ENCODE peak calls at places on chromosome 11, in five cellular contexts. D is heart left ventricle, F is K562, B is Peyer's patch, O is uterus. P is an unnamed sample.

GRCh38 chr11:36118084-36118483 is 171.1 kb downstream of the COMMD9 start:
- DNase-seq in D (no peak), F (no peak), B (no peak), O (no peak), P (no peak)

GRCh38 chr11:59918987-59919589 is 19.1 kb upstream of the OOSP1 start:
- DNase-seq in D (no peak), F (peak; percentile 37), B (no peak), O (no peak), P (no peak)

GRCh38 chr11:119696378-119697157 is 32.4 kb downstream of the NECTIN1 start:
- DNase-seq in D (no peak), F (peak; percentile 21), B (peak; percentile 68), O (no peak), P (no peak)

GRCh38 chr11:76086713-76087635 is 119.3 kb downstream of the WNT11 start:
- DNase-seq in D (no peak), F (no peak), B (no peak), O (no peak), P (peak; percentile 7)

GRCh38 chr11:63761870-63762661 is 6.5 kb downstream of the ZFTA start:
- DNase-seq in D (peak; percentile 31), F (no peak), B (no peak), O (peak; percentile 34), P (peak; percentile 50)

GRCh38 chr11:119573858-119574257 is 150.9 kb upstream of the THY1 start:
- DNase-seq in D (no peak), F (no peak), B (no peak), O (no peak), P (no peak)

GRCh38 chr11:45859661-45860140 is 12.4 kb downstream of the CRY2 start:
- DNase-seq in D (peak; percentile 95), F (no peak), B (peak; percentile 95), O (peak; percentile 96), P (peak; percentile 88)

GRCh38 chr11:43837879-43838278 is 42.8 kb upstream of the ALKBH3 start:
- DNase-seq in D (no peak), F (no peak), B (no peak), O (no peak), P (no peak)

GRCh38 chr11:41449483-41450050 is 9.9 kb downstream of the LRRC4C start:
- DNase-seq in D (no peak), F (no peak), B (no peak), O (no peak), P (no peak)

GRCh38 chr11:119087747-119088241 is 3.1 kb downstream of the HMBS start:
- DNase-seq in D (no peak), F (peak; percentile 88), B (no peak), O (no peak), P (no peak)

GRCh38 chr11:64130618-64131017 is 35.3 kb downstream of the MACROD1 start:
- DNase-seq in D (no peak), F (no peak), B (no peak), O (no peak), P (no peak)

GRCh38 chr11:60706931-60707330 is 7.5 kb downstream of the MS4A8 start:
- DNase-seq in D (no peak), F (no peak), B (no peak), O (no peak), P (no peak)

GRCh38 chr11:61552108-61552635 is 28.7 kb downstream of the SYT7 start:
- DNase-seq in D (peak; percentile 62), F (no peak), B (no peak), O (no peak), P (peak; percentile 52)

GRCh38 chr11:94002226-94002625 is 18.9 kb upstream of the HEPHL1 start:
- DNase-seq in D (no peak), F (no peak), B (no peak), O (no peak), P (no peak)

GRCh38 chr11:73291781-73292180 is 16.3 kb upstream of the ARHGEF17 start:
- DNase-seq in D (no peak), F (no peak), B (no peak), O (no peak), P (no peak)

GRCh38 chr11:74010306-74010981 is 1.6 kb upstream of the UCP3 start:
- DNase-seq in D (no peak), F (peak; percentile 47), B (no peak), O (no peak), P (no peak)

GRCh38 chr11:64373598-64373974 is 14.6 kb downstream of the RPS6KA4 start:
- DNase-seq in D (no peak), F (no peak), B (no peak), O (no peak), P (no peak)

GRCh38 chr11:118321386-118322082 is 17.0 kb downstream of the CD3E start:
- DNase-seq in D (no peak), F (no peak), B (peak; percentile 63), O (no peak), P (no peak)

DNA sequence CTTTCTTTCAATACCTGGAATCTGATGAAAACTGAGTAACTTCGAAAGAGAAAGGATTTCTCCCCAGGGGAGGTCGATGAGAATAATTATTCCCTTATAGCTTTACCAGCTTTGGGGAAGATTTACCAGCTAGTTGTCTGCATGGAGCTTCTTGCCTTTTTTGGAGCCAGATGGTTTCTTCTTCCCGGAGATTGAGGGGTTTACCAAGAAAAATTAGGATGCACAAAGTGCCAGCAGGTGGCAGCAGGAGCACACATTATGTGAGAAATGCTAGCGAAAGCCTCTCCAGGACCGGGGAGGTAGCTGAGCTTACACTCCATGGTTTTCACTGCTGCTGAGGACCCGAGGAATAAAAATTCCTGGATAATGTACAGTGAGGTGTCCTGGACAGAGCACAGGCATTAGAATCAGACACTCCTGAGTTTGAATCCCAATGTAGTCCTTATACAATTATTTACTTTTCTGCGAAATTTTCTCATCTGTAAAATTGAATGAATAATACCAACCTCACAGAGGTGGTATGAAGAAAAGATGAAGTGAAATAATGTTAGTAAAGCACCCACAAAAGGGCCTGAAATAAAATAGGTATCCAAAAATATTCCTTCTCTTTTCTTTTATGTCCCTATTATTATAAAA is 46.0 kb upstream of the PARVA start:
- DNase-seq in D (peak; percentile 79), F (peak; percentile 70), B (peak; percentile 75), O (peak; percentile 92), P (peak; percentile 39)
- TF ChIP-seq POLR2A in D (no peak), F (no peak), B (no peak), O (no peak), P (no peak)

DNA sequence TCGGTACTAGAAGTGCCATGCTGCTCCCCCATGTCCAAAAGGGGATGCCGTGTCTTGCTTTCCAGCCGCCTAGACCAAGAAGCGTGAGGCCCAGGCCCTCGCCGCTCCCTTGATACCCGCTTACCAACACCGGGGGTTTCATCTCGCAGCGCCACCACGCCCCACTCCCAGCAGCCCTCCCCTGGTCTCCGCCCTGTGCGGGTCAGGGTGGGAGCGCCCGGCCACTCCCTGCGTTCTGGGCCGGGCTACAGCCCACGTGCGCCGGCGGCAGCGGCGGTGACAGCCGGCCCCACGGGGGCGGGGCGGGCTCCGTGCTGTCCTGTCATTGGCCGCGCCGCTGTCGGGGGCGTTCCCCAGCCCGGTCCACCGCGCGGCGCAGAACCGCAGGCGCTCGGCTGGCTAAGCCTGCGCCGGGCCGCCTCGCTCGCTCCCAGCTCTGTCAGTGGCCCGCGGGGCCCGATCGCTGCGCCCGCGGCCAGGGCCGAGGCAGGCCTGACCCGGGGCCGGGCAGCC is at the start of gene MICAL2:
- DNase-seq in D (peak; percentile 93), F (peak; percentile 98), B (peak; percentile 96), O (peak; percentile 84), P (peak; percentile 95)
- TF ChIP-seq POLR2A in D (peak; percentile 76), F (peak; percentile 57), B (peak; percentile 83), O (peak; percentile 91), P (peak; percentile 79)

GRCh38 chr11:133935551-133935910 is 21.2 kb downstream of the IGSF9B start:
- DNase-seq in D (no peak), F (no peak), B (no peak), O (no peak), P (no peak)

GRCh38 chr11:133934599-133935550 is 21.9 kb downstream of the IGSF9B start:
- DNase-seq in D (peak; percentile 54), F (peak; percentile 33), B (no peak), O (no peak), P (peak; percentile 93)

GRCh38 chr11:133936551-133936950 is 20.2 kb downstream of the IGSF9B start:
- DNase-seq in D (no peak), F (no peak), B (no peak), O (no peak), P (no peak)

GRCh38 chr11:133937015-133937414 is 19.8 kb downstream of the IGSF9B start:
- DNase-seq in D (no peak), F (no peak), B (no peak), O (no peak), P (no peak)

DNA sequence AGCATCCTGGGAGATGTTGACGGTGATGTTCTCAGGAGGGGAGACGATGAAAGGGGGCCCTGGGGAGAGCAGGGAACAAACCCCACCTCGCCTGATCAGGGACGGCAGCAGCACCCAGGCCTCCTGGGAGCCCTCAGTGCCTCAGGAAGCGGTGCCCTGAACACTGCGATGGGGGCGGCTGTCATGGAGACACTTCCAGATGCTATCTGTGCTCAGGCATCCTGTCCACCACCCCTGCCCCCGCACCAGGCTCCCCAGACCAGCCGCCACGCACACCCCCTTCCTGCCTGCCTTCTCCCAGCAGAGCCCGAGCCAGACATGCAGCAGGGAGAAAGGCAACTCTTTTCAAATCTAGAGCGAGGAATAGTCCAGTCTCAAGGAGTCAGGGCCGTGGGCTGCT is 20.6 kb downstream of the IGSF9B start:
- DNase-seq in D (no peak), F (no peak), B (no peak), O (no peak), P (no peak)
- TF ChIP-seq POLR2A in D (no peak), F (no peak), B (no peak), O (no peak), P (no peak)

DNA sequence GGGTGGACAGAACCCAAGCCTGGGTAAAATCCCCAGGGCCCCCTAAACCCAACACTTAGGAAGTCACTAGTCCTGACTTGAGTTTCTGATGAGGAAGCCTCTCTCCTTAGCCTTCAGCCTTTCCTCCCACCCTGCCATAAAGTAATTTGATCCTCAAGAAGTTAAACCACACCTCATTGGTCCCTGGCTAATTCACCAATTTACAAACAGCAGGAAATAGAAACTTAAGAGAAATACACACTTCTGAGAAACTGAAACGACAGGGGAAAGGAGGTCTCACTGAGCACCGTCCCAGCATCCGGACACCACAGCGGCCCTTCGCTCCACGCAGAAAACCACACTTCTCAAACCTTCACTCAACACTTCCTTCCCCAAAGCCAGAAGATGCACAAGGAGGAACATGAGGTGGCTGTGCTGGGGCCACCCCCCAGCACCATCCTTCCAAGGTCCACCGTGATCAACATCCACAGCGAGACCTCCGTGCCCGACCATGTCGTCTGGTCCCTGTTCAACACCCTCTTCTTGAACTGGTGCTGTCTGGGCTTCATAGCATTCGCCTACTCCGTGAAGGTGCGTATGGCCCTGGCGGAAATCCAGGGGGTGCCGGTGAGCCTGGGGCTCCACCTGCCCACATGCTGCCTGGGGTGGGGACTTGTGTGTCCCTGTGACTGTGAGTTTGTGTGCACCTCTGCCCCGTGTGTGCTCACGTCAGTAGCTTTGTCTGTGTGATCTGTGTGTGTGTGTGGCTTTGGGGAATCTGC is at the start of gene IFITM1:
- DNase-seq in D (peak; percentile 68), F (no peak), B (peak; percentile 69), O (peak; percentile 62), P (no peak)
- TF ChIP-seq POLR2A in D (peak; percentile 80), F (peak; percentile 97), B (peak; percentile 72), O (peak; percentile 86), P (no peak)

GRCh38 chr11:10550988-10551657 is 10.1 kb upstream of the RNF141 start:
- DNase-seq in D (no peak), F (no peak), B (no peak), O (no peak), P (no peak)
- TF ChIP-seq POLR2A in D (no peak), F (no peak), B (no peak), O (no peak), P (no peak)

P was measured in H54.